ENCODE peak calls at places on chromosome 1, in seven cellular contexts. One of them, this sample, is unnamed.

GRCh38 chr1:99756598-99756997 is 9.8 kb downstream of the FRRS1 start:
- DNase-seq in pons: no peak
- DNase-seq in dermis microvascular lymphatic vessel endothelial cell: no peak
- DNase-seq in iPS DF 6.9: no peak
- DNase-seq in activated T-cell treated with anti-CD3 and anti-CD28 coated beads for 1 hour: no peak
- DNase-seq in stimulated activated CD8-positive, alpha-beta memory T cell treated with anti-CD3 and anti-CD28 coated beads, Interleukin-4, amount 100 ng/mL, for 4 hours: no peak
- DNase-seq in CD4-positive, alpha-beta T cell: no peak
- DNase-seq in this sample: no peak

GRCh38 chr1:204503122-204503912 is 8.7 kb upstream of the PIK3C2B start:
- DNase-seq in activated T-cell treated with anti-CD3 and anti-CD28 coated beads for 1 hour: no peak
- DNase-seq in iPS DF 6.9: no peak
- DNase-seq in pons: peak
- DNase-seq in stimulated activated CD8-positive, alpha-beta memory T cell treated with anti-CD3 and anti-CD28 coated beads, Interleukin-4, amount 100 ng/mL, for 4 hours: no peak
- DNase-seq in CD4-positive, alpha-beta T cell: no peak
- DNase-seq in dermis microvascular lymphatic vessel endothelial cell: peak
- DNase-seq in this sample: peak

GRCh38 chr1:206521694-206522402 is 14.5 kb downstream of the RASSF5 start:
- DNase-seq in activated T-cell treated with anti-CD3 and anti-CD28 coated beads for 1 hour: no peak
- DNase-seq in CD4-positive, alpha-beta T cell: no peak
- DNase-seq in dermis microvascular lymphatic vessel endothelial cell: no peak
- DNase-seq in pons: no peak
- DNase-seq in stimulated activated CD8-positive, alpha-beta memory T cell treated with anti-CD3 and anti-CD28 coated beads, Interleukin-4, amount 100 ng/mL, for 4 hours: no peak
- DNase-seq in iPS DF 6.9: no peak
- DNase-seq in this sample: no peak

GRCh38 chr1:71071720-71072119 is 9.1 kb downstream of the ZRANB2 start:
- DNase-seq in dermis microvascular lymphatic vessel endothelial cell: no peak
- DNase-seq in activated T-cell treated with anti-CD3 and anti-CD28 coated beads for 1 hour: no peak
- DNase-seq in pons: no peak
- DNase-seq in CD4-positive, alpha-beta T cell: no peak
- DNase-seq in stimulated activated CD8-positive, alpha-beta memory T cell treated with anti-CD3 and anti-CD28 coated beads, Interleukin-4, amount 100 ng/mL, for 4 hours: no peak
- DNase-seq in iPS DF 6.9: no peak
- DNase-seq in this sample: no peak

GRCh38 chr1:150262388-150263320 is 5.1 kb downstream of the CA14 start:
- DNase-seq in pons: no peak
- DNase-seq in dermis microvascular lymphatic vessel endothelial cell: no peak
- DNase-seq in CD4-positive, alpha-beta T cell: no peak
- DNase-seq in stimulated activated CD8-positive, alpha-beta memory T cell treated with anti-CD3 and anti-CD28 coated beads, Interleukin-4, amount 100 ng/mL, for 4 hours: no peak
- DNase-seq in iPS DF 6.9: no peak
- DNase-seq in activated T-cell treated with anti-CD3 and anti-CD28 coated beads for 1 hour: no peak
- DNase-seq in this sample: no peak

GRCh38 chr1:179042087-179042486 is 16.4 kb downstream of the FAM20B start:
- DNase-seq in iPS DF 6.9: no peak
- DNase-seq in activated T-cell treated with anti-CD3 and anti-CD28 coated beads for 1 hour: no peak
- DNase-seq in pons: no peak
- DNase-seq in dermis microvascular lymphatic vessel endothelial cell: no peak
- DNase-seq in CD4-positive, alpha-beta T cell: no peak
- DNase-seq in stimulated activated CD8-positive, alpha-beta memory T cell treated with anti-CD3 and anti-CD28 coated beads, Interleukin-4, amount 100 ng/mL, for 4 hours: no peak
- DNase-seq in this sample: no peak

GRCh38 chr1:160884579-160884978 is 401 bp downstream of the ITLN1 start:
- DNase-seq in stimulated activated CD8-positive, alpha-beta memory T cell treated with anti-CD3 and anti-CD28 coated beads, Interleukin-4, amount 100 ng/mL, for 4 hours: no peak
- DNase-seq in iPS DF 6.9: peak
- DNase-seq in pons: no peak
- DNase-seq in activated T-cell treated with anti-CD3 and anti-CD28 coated beads for 1 hour: no peak
- DNase-seq in dermis microvascular lymphatic vessel endothelial cell: no peak
- DNase-seq in CD4-positive, alpha-beta T cell: no peak
- DNase-seq in this sample: no peak

GRCh38 chr1:183734600-183735036 is 70.3 kb upstream of the RGL1 start:
- DNase-seq in CD4-positive, alpha-beta T cell: no peak
- DNase-seq in activated T-cell treated with anti-CD3 and anti-CD28 coated beads for 1 hour: no peak
- DNase-seq in stimulated activated CD8-positive, alpha-beta memory T cell treated with anti-CD3 and anti-CD28 coated beads, Interleukin-4, amount 100 ng/mL, for 4 hours: no peak
- DNase-seq in dermis microvascular lymphatic vessel endothelial cell: no peak
- DNase-seq in iPS DF 6.9: no peak
- DNase-seq in pons: peak
- DNase-seq in this sample: no peak

GRCh38 chr1:53262000-53262399 is 23.7 kb upstream of the MAGOH start:
- DNase-seq in dermis microvascular lymphatic vessel endothelial cell: no peak
- DNase-seq in iPS DF 6.9: no peak
- DNase-seq in CD4-positive, alpha-beta T cell: no peak
- DNase-seq in activated T-cell treated with anti-CD3 and anti-CD28 coated beads for 1 hour: no peak
- DNase-seq in pons: no peak
- DNase-seq in stimulated activated CD8-positive, alpha-beta memory T cell treated with anti-CD3 and anti-CD28 coated beads, Interleukin-4, amount 100 ng/mL, for 4 hours: no peak
- DNase-seq in this sample: no peak

This sample was measured in endothelial cell of umbilical vein.